ENCODE peak calls at places on chromosomes 2 and 18, in ten cellular contexts. K is activated CD4-positive, alpha-beta T cell treated with anti-CD3 and anti-CD28 coated beads, Interleukin-2, amount 10 ng/mL, durations not matched to agents 7 days and 5 days; M is GM23248; D is fibroblast of mammary gland; F is mesendoderm; Y is HTR-8/SVneo; X is CD4-positive, alpha-beta T cell; L is stimulated activated naive B cell treated with anti-CD40 and anti-IgM and Interleukin-4, amounts not matched to agents 10 μg/mL and 1 μg/mL and 100 μg/mL, for 72 hours; Q is T-cell; E is activated T-cell treated with anti-CD3 and anti-CD28 coated beads for 1 hour. Z is an unnamed sample.

GRCh38 chr2:113105047-113105446 is 22.4 kb upstream of the IL1RN start:
- DNase-seq in Q (no peak), E (no peak), D (peak), Y (no peak), L (no peak), K (no peak), X (no peak), M (peak), F (no peak), Z (no peak)

GRCh38 chr2:119305497-119306195 is 61.0 kb downstream of the C2orf76 start:
- DNase-seq in K (no peak), L (no peak), F (no peak), Q (no peak), D (no peak), M (peak), X (no peak), Y (no peak), E (no peak), Z (no peak)

GRCh38 chr18:59631583-59632181 is 65.5 kb downstream of the CCBE1 start:
- DNase-seq in Y (peak), M (peak), Q (no peak), D (peak), E (no peak), X (no peak), L (no peak), K (no peak), F (peak), Z (no peak)

GRCh38 chr2:213862407-213863076 is 548.3 kb upstream of the VWC2L start:
- DNase-seq in Q (no peak), Y (no peak), F (no peak), D (no peak), E (no peak), M (no peak), X (no peak), K (no peak), L (no peak), Z (no peak)

GRCh38 chr2:48131503-48132293 is 225.4 kb upstream of the FBXO11 start:
- DNase-seq in Q (no peak), K (no peak), L (no peak), Y (no peak), D (peak), F (no peak), E (no peak), M (peak), X (no peak), Z (no peak)

GRCh38 chr18:57980573-57981348 is 63.3 kb upstream of the NEDD4L start:
- DNase-seq in K (no peak), L (no peak), D (no peak), X (no peak), Y (no peak), Q (no peak), M (no peak), E (no peak), F (no peak), Z (no peak)

GRCh38 chr2:30115141-30115980 is 31.4 kb upstream of the YPEL5 start:
- DNase-seq in F (peak), L (peak), D (peak), Y (peak), Q (peak), X (peak), M (peak), E (peak), K (peak), Z (peak)

GRCh38 chr2:101832114-101832513 is 134.6 kb downstream of the MAP4K4 start:
- DNase-seq in X (no peak), Q (no peak), F (no peak), D (no peak), E (no peak), L (no peak), Y (no peak), K (no peak), M (peak), Z (no peak)

GRCh38 chr2:127096718-127097470 is 10.1 kb downstream of the BIN1 start:
- DNase-seq in Y (no peak), K (no peak), D (no peak), M (no peak), L (no peak), E (no peak), F (no peak), X (no peak), Q (no peak), Z (no peak)

GRCh38 chr2:58131191-58132011 is 84.8 kb downstream of the VRK2 start:
- DNase-seq in F (no peak), E (no peak), Y (no peak), M (peak), X (no peak), L (no peak), Q (no peak), K (no peak), D (peak), Z (no peak)

GRCh38 chr2:97723156-97724072 is 10.0 kb downstream of the ZAP70 start:
- DNase-seq in M (no peak), Q (no peak), L (no peak), Y (no peak), E (no peak), F (no peak), D (no peak), K (no peak), X (no peak), Z (no peak)

GRCh38 chr2:215826376-215826775 is 187.0 kb downstream of the MREG start:
- DNase-seq in E (no peak), X (no peak), D (no peak), F (no peak), Q (no peak), Y (no peak), M (peak), L (no peak), K (no peak), Z (no peak)

GRCh38 chr2:8064608-8065007 is 617.2 kb upstream of the ID2 start:
- DNase-seq in K (no peak), L (no peak), M (no peak), Q (no peak), D (no peak), X (no peak), F (no peak), Y (no peak), E (no peak), Z (no peak)

GRCh38 chr2:62270728-62271127 is 74.8 kb downstream of the B3GNT2 start:
- DNase-seq in E (no peak), D (peak), K (no peak), Y (no peak), X (no peak), F (no peak), M (no peak), L (no peak), Q (no peak), Z (no peak)

GRCh38 chr18:32907215-32907590 is 134.4 kb upstream of the KLHL14 start:
- DNase-seq in L (no peak), K (no peak), Q (no peak), F (no peak), Y (no peak), X (no peak), D (no peak), E (no peak), M (no peak), Z (no peak)

GRCh38 chr2:45849491-45850283 is 198.2 kb downstream of the PRKCE start:
- DNase-seq in K (no peak), X (no peak), E (no peak), Y (peak), Q (no peak), F (no peak), D (peak), M (peak), L (peak), Z (no peak)

GRCh38 chr2:101960903-101961286 is 30.9 kb upstream of the IL1R2 start:
- DNase-seq in L (no peak), D (no peak), Q (no peak), X (no peak), Y (no peak), M (no peak), K (no peak), E (no peak), F (no peak), Z (no peak)

GRCh38 chr2:47654790-47655562 is 128.0 kb upstream of the MSH6 start:
- DNase-seq in F (peak), K (no peak), Q (no peak), Y (no peak), X (no peak), E (no peak), M (no peak), D (no peak), L (peak), Z (peak)

GRCh38 chr2:20614201-20615045 is 36.5 kb downstream of the HS1BP3 start:
- DNase-seq in K (no peak), X (no peak), L (no peak), Q (no peak), Y (no peak), F (peak), M (no peak), E (no peak), D (peak), Z (no peak)

GRCh38 chr2:221502270-221502973 is 69.7 kb downstream of the EPHA4 start:
- DNase-seq in Y (peak), E (no peak), L (no peak), K (no peak), F (no peak), X (no peak), Q (no peak), D (peak), M (peak), Z (no peak)

GRCh38 chr18:66377291-66377690 is 226.6 kb downstream of the CDH19 start:
- DNase-seq in K (no peak), E (no peak), M (no peak), F (no peak), X (no peak), Y (no peak), L (no peak), Q (no peak), D (no peak), Z (no peak)

GRCh38 chr2:31082002-31082401 is 56.2 kb downstream of the GALNT14 start:
- DNase-seq in D (no peak), X (no peak), M (no peak), F (no peak), E (no peak), K (no peak), L (no peak), Q (no peak), Y (no peak), Z (no peak)

GRCh38 chr2:203782262-203782976 is 76.0 kb downstream of the CD28 start:
- DNase-seq in K (peak), Q (peak), Y (peak), X (peak), D (peak), E (peak), F (peak), L (peak), M (peak), Z (peak)

GRCh38 chr2:157178865-157179264 is 78.6 kb upstream of the GALNT5 start:
- DNase-seq in E (no peak), K (no peak), Q (no peak), D (no peak), Y (no peak), X (no peak), M (no peak), F (no peak), L (no peak), Z (no peak)

GRCh38 chr2:18991177-18992168 is 366.9 kb downstream of the OSR1 start:
- DNase-seq in K (no peak), Q (no peak), E (no peak), F (peak), X (no peak), Y (no peak), D (peak), L (no peak), M (peak), Z (no peak)

GRCh38 chr2:154855113-154855512 is 156.6 kb downstream of the KCNJ3 start:
- DNase-seq in E (no peak), D (no peak), L (no peak), F (no peak), X (no peak), Q (no peak), Y (no peak), M (no peak), K (no peak), Z (no peak)

GRCh38 chr2:237689569-237690131 is 62.3 kb downstream of the LRRFIP1 start:
- DNase-seq in F (no peak), Y (no peak), K (no peak), X (no peak), E (no peak), Q (no peak), M (peak), L (no peak), D (no peak), Z (no peak)

GRCh38 chr2:222494104-222494739 is 69.9 kb downstream of the SGPP2 start:
- DNase-seq in F (no peak), K (no peak), M (no peak), L (no peak), D (no peak), X (no peak), Y (no peak), Q (no peak), E (no peak), Z (no peak)

GRCh38 chr2:7338961-7339360 is 421.7 kb downstream of the RNF144A start:
- DNase-seq in L (no peak), M (no peak), K (no peak), Q (no peak), X (no peak), Y (no peak), F (no peak), E (no peak), D (no peak), Z (no peak)

GRCh38 chr2:144330951-144331651 is 188.8 kb downstream of the ZEB2 start:
- DNase-seq in X (no peak), F (peak), Q (no peak), Y (no peak), D (peak), E (peak), M (peak), K (no peak), L (no peak), Z (no peak)

GRCh38 chr2:74597456-74597855 is 42.9 kb downstream of the DOK1 start:
- DNase-seq in F (no peak), Y (no peak), K (no peak), L (no peak), E (no peak), X (no peak), D (peak), Q (no peak), M (no peak), Z (no peak)

GRCh38 chr2:113078350-113078839 is 10.6 kb downstream of the IL1F10 start:
- DNase-seq in L (no peak), E (no peak), X (no peak), Q (no peak), F (no peak), K (no peak), D (peak), Y (no peak), M (peak), Z (no peak)

GRCh38 chr2:157433335-157433890 is 10.5 kb downstream of the CYTIP start:
- DNase-seq in X (no peak), F (no peak), M (no peak), K (no peak), L (no peak), Q (no peak), D (no peak), E (no peak), Y (no peak), Z (no peak)

GRCh38 chr2:130920417-130921030 is 83.8 kb downstream of the ARHGEF4 start:
- DNase-seq in X (peak), Q (peak), Y (peak), K (peak), L (no peak), M (peak), F (peak), D (peak), E (peak), Z (peak)

Z was measured in GM12864.